ENCODE peak calls at places on chromosomes 7 and 10, in eight cellular contexts. H is CD8-positive, alpha-beta T cell; T is HepG2; M is fibroblast of lung; G is breast epithelium; D is SJSA1; E is HCT116; F is IMR-90. I is an unnamed sample. For H3K4me1, the result is how much of the 10 kb centered on the place peaks cover.

GRCh38 chr10:100730739-100731602 is 14.4 kb upstream of the PAX2 start:
- DNase-seq in H (peak), T (peak), M (no peak), G (no peak), D (no peak), E (no peak), F (peak), I (no peak)

GRCh38 chr10:13743101-13743693 is 156.4 kb downstream of the PRPF18 start:
- DNase-seq in H (no peak), T (no peak), M (peak), G (no peak), D (no peak), E (no peak), F (peak), I (no peak)

GRCh38 chr10:4347397-4347796 is 478.6 kb upstream of the AKR1E2 start:
- DNase-seq in H (no peak), T (no peak), M (no peak), G (no peak), D (no peak), E (no peak), F (no peak), I (no peak)

GRCh38 chr7:20229652-20230500 is 12.7 kb upstream of the MACC1 start:
- DNase-seq in H (no peak), T (no peak), M (peak), G (no peak), D (no peak), E (no peak), F (peak), I (no peak)

GRCh38 chr7:108246227-108246837 is 116.2 kb upstream of the LAMB4 start:
- DNase-seq in H (no peak), T (peak), M (peak), G (no peak), D (peak), E (peak), F (peak), I (no peak)

GRCh38 chr10:3757250-3757637 is 27.8 kb downstream of the KLF6 start:
- DNase-seq in H (peak), T (no peak), M (no peak), G (no peak), D (no peak), E (no peak), F (no peak), I (no peak)

GRCh38 chr10:131817866-131818509 is 82.8 kb upstream of the PPP2R2D start:
- DNase-seq in H (peak), T (no peak), M (no peak), G (no peak), D (peak), E (no peak), F (no peak), I (no peak)

GRCh38 chr10:38027992-38028391 is 17.5 kb downstream of the ZNF33A start:
- DNase-seq in H (no peak), T (no peak), M (peak), G (no peak), D (no peak), E (peak), F (peak), I (no peak)

GRCh38 chr7:152137476-152138025 is 112.1 kb downstream of the GALNT11 start:
- DNase-seq in H (no peak), T (no peak), M (no peak), G (no peak), D (no peak), E (no peak), F (peak), I (no peak)

GRCh38 chr10:58267713-58268453 is at the start of gene IPMK:
- DNase-seq in H (peak), T (peak), M (peak), G (peak), D (peak), E (peak), F (peak), I (peak)

GRCh38 chr7:13988011-13988410 is 1.5 kb downstream of the ETV1 start:
- DNase-seq in H (no peak), T (no peak), M (peak), G (no peak), D (no peak), E (no peak), F (peak), I (no peak)

GRCh38 chr7:44735403-44736165 is 13.1 kb upstream of the ZMIZ2 start:
- DNase-seq in H (peak), T (peak), M (peak), G (no peak), D (peak), E (peak), F (peak), I (no peak)

GRCh38 chr7:77738871-77739270 is 42.6 kb downstream of the RSBN1L start:
- DNase-seq in H (no peak), T (no peak), M (peak), G (no peak), D (peak), E (no peak), F (peak), I (no peak)

GRCh38 chr10:79314761-79315601 is 32.3 kb upstream of the PPIF start:
- DNase-seq in H (no peak), T (no peak), M (no peak), G (peak), D (no peak), E (no peak), F (no peak), I (no peak)

GRCh38 chr7:1197997-1198632 is 34.6 kb upstream of the UNCX start:
- DNase-seq in H (no peak), T (no peak), M (peak), G (no peak), D (no peak), E (no peak), F (peak), I (no peak)

GRCh38 chr7:4797858-4798705 is 22.7 kb downstream of the AP5Z1 start:
- DNase-seq in H (peak), T (peak), M (peak), G (no peak), D (no peak), E (peak), F (peak), I (peak)

GRCh38 chr7:114976666-114977065 is 54.8 kb downstream of the MDFIC start:
- DNase-seq in H (no peak), T (no peak), M (peak), G (no peak), D (no peak), E (no peak), F (peak), I (no peak)

GRCh38 chr10:30527623-30528426 is 93.8 kb downstream of the MAP3K8 start:
- DNase-seq in H (peak), T (peak), M (no peak), G (no peak), D (no peak), E (no peak), F (no peak), I (no peak)

GRCh38 chr10:119285495-119286267 is 78.3 kb downstream of the GRK5 start:
- DNase-seq in H (no peak), T (no peak), M (no peak), G (no peak), D (no peak), E (no peak), F (no peak), I (no peak)

GRCh38 chr7:135510603-135511183 is 791 bp upstream of the CNOT4 start:
- DNase-seq in H (no peak), T (peak), M (peak), G (no peak), D (no peak), E (no peak), F (peak), I (no peak)

GRCh38 chr10:44902838-44903545 is 8.1 kb upstream of the TMEM72 start:
- DNase-seq in H (no peak), T (no peak), M (no peak), G (no peak), D (no peak), E (no peak), F (no peak), I (no peak)

GRCh38 chr10:83373659-83374058 is 765.6 kb upstream of the GHITM start:
- DNase-seq in H (no peak), T (no peak), M (no peak), G (no peak), D (no peak), E (no peak), F (no peak), I (no peak)

GRCh38 chr10:131947631-131948347 is 33.9 kb downstream of the BNIP3 start:
- DNase-seq in H (no peak), T (no peak), M (peak), G (peak), D (peak), E (no peak), F (peak), I (no peak)

GRCh38 chr7:138663741-138664710 is 37.1 kb downstream of the SVOPL start:
- DNase-seq in H (no peak), T (no peak), M (peak), G (no peak), D (no peak), E (no peak), F (no peak), I (no peak)

GRCh38 chr10:25831138-25831537 is 102.9 kb upstream of the MYO3A start:
- DNase-seq in H (no peak), T (no peak), M (no peak), G (no peak), D (no peak), E (no peak), F (no peak), I (no peak)

GRCh38 chr10:119370972-119371703 is 163.8 kb downstream of the GRK5 start:
- DNase-seq in H (no peak), T (no peak), M (peak), G (peak), D (peak), E (no peak), F (peak), I (no peak)

GRCh38 chr10:43648392-43649148 is at the start of gene ZNF32:
- DNase-seq in H (peak), T (peak), M (peak), G (peak), D (peak), E (peak), F (peak), I (peak)

GRCh38 chr10:128543186-128543585 is 417.0 kb upstream of the MKI67 start:
- DNase-seq in H (no peak), T (no peak), M (no peak), G (no peak), D (no peak), E (no peak), F (no peak), I (no peak)

GRCh38 chr7:22962775-22963358 is 51.1 kb downstream of the HYCC1 start:
- DNase-seq in H (no peak), T (no peak), M (no peak), G (no peak), D (no peak), E (no peak), F (peak), I (no peak)

GRCh38 chr10:91590142-91590903 is 42.5 kb downstream of the PPP1R3C start:
- DNase-seq in H (no peak), T (no peak), M (peak), G (no peak), D (peak), E (no peak), F (peak), I (no peak)

GRCh38 chr10:75765705-75766104 is 334.3 kb downstream of the LRMDA start:
- DNase-seq in H (no peak), T (no peak), M (no peak), G (no peak), D (no peak), E (no peak), F (no peak), I (no peak)

GRCh38 chr10:17605936-17606335 is 11.2 kb downstream of the HACD1 start:
- DNase-seq in H (no peak), T (no peak), M (no peak), G (no peak), D (no peak), E (no peak), F (no peak), I (no peak)

GRCh38 chr7:116138202-116138801 is 72.0 kb upstream of the TES start:
- DNase-seq in H (no peak), T (peak), M (peak), G (no peak), D (no peak), E (peak), F (peak), I (no peak)

GRCh38 chr10:43197834-43198681 is 59.8 kb downstream of the CSGALNACT2 start:
- DNase-seq in H (peak), T (peak), M (no peak), G (no peak), D (no peak), E (no peak), F (no peak), I (no peak)

GRCh38 chr10:110005716-110006115 is 2.1 kb upstream of the ADD3 start:
- DNase-seq in H (no peak), T (peak), M (peak), G (no peak), D (peak), E (no peak), F (peak), I (no peak)
- H3K27ac ChIP-seq in H (no peak), T (peak), M (peak), G (peak), D (peak), E (no peak), F (peak), I (no peak)

GRCh38 chr10:16141499-16141898 is 281.2 kb upstream of the MINDY3 start:
- DNase-seq in H (no peak), T (no peak), M (no peak), G (no peak), D (no peak), E (no peak), F (no peak), I (no peak)
- H3K4me1 ChIP-seq in H (under half), T (under half), M (under half), G (under half), D (under half), E (under half), F (under half), I (under half)

DNA sequence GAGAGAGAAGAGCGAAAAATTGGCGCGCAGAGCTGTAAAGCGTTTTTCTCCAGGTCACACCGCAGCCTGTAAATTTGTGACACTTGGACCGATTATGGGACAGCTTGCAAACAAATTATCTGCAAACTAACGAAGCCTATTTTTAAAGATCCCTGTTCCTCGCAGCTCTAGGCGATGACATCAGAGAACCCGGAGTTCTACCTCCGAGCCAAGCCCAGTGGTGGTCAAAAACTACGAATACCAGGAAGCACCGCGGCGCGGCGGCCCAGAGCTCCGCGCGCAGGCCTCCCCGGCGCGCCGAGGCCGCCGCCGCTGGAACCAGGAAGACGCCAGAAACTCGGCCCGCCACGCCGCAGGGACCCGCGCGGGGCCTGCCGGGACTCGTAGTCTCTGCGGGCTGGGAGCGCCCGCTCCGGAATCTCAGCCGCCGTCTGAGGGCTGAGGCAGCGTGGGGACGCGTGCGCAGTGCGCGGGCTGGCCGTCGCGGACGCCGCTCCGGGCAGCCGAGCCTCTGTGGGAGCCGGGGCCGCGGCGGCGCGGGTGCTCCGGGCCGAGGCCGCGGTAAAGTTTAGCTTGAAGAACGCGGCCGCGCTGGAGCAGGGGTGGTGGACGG is at the start of gene PLEKHA1:
- DNase-seq in H (peak), T (peak), M (peak), G (peak), D (peak), E (peak), F (peak), I (peak)
- H3K27ac ChIP-seq in H (peak), T (peak), M (peak), G (peak), D (peak), E (peak), F (peak), I (peak)

GRCh38 chr7:106072715-106073091 is 39.4 kb downstream of the SYPL1 start:
- DNase-seq in H (no peak), T (no peak), M (no peak), G (no peak), D (no peak), E (no peak), F (no peak), I (no peak)

GRCh38 chr7:106074257-106074656 is 37.9 kb downstream of the SYPL1 start:
- DNase-seq in H (no peak), T (no peak), M (no peak), G (no peak), D (no peak), E (no peak), F (no peak), I (no peak)

GRCh38 chr7:106071356-106071998 is 40.6 kb downstream of the SYPL1 start:
- DNase-seq in H (peak), T (no peak), M (no peak), G (peak), D (no peak), E (no peak), F (no peak), I (peak)

GRCh38 chr7:106071999-106072714 is 40.0 kb downstream of the SYPL1 start:
- DNase-seq in H (no peak), T (peak), M (no peak), G (no peak), D (no peak), E (no peak), F (no peak), I (no peak)

DNA sequence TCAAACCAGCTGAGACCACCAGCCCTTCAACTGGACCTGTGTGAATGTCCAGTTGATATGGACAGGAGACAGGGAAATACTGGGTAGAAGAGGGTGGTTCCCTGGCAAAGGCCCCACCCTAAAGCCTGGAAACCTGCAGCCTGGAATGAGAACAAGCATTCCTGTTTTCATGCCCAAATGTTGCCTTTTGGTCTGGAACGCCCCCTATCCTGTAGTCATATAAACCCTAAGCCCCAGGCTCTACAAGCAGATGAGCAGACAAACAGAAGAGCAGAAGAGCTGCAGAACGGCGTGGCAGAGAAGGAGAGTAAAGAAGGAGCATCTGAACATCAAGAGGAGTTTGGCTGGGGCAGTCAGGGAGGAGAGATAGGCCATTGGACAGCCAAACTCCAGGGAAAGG is 38.4 kb downstream of the SYPL1 start:
- DNase-seq in H (no peak), T (no peak), M (no peak), G (no peak), D (no peak), E (no peak), F (no peak), I (no peak)
- H3K4me1 ChIP-seq in H (under half), T (half or more), M (under half), G (under half), D (under half), E (under half), F (under half), I (under half)

GRCh38 chr7:71705901-71706300 is 574.0 kb downstream of the GALNT17 start:
- DNase-seq in H (no peak), T (no peak), M (no peak), G (no peak), D (no peak), E (no peak), F (no peak), I (no peak)
- H3K27ac ChIP-seq in H (no peak), T (no peak), M (no peak), G (no peak), D (no peak), E (no peak), F (no peak), I (no peak)

GRCh38 chr7:26306770-26307169 is 15.1 kb downstream of the SNX10 start:
- DNase-seq in H (no peak), T (no peak), M (no peak), G (no peak), D (no peak), E (no peak), F (no peak), I (no peak)

GRCh38 chr7:26307226-26307625 is 15.6 kb downstream of the SNX10 start:
- DNase-seq in H (no peak), T (no peak), M (peak), G (no peak), D (no peak), E (no peak), F (peak), I (no peak)

GRCh38 chr7:26305869-26306665 is 14.4 kb downstream of the SNX10 start:
- DNase-seq in H (no peak), T (no peak), M (no peak), G (no peak), D (no peak), E (no peak), F (no peak), I (no peak)

GRCh38 chr7:26308551-26308950 is 16.9 kb downstream of the SNX10 start:
- DNase-seq in H (no peak), T (no peak), M (no peak), G (no peak), D (no peak), E (no peak), F (no peak), I (no peak)

DNA sequence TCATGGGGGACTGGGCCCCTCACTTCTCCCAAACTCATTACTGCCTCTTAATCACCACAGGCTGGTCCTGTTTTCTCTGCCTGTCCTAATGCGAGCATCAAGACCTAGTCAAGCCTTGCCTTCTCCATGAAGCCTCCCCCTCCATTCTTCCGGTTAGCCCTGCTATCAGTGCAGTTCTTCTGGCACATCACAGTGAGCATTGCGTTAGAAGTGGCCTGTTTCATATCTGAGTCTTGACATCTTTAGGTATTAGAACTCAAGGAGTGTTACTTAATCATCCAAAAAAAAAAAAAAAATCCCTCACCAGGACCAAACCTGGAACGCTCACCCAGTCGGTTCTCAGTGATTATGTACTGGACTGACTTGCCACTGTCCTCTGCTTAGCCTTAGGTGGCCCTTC is 17.4 kb downstream of the SNX10 start:
- DNase-seq in H (no peak), T (no peak), M (no peak), G (no peak), D (no peak), E (no peak), F (no peak), I (no peak)
- H3K4me1 ChIP-seq in H (under half), T (under half), M (under half), G (under half), D (under half), E (under half), F (under half), I (under half)

GRCh38 chr10:114364726-114365125 is 39.6 kb downstream of the AFAP1L2 start:
- DNase-seq in H (no peak), T (no peak), M (no peak), G (no peak), D (no peak), E (no peak), F (no peak), I (no peak)

GRCh38 chr10:114367676-114368391 is 36.5 kb downstream of the AFAP1L2 start:
- DNase-seq in H (no peak), T (no peak), M (peak), G (no peak), D (no peak), E (no peak), F (no peak), I (no peak)

GRCh38 chr10:114363745-114364460 is 40.4 kb downstream of the AFAP1L2 start:
- DNase-seq in H (no peak), T (no peak), M (peak), G (no peak), D (no peak), E (no peak), F (no peak), I (no peak)

GRCh38 chr10:114370199-114370598 is 34.1 kb downstream of the AFAP1L2 start:
- DNase-seq in H (no peak), T (no peak), M (no peak), G (no peak), D (no peak), E (no peak), F (no peak), I (no peak)

DNA sequence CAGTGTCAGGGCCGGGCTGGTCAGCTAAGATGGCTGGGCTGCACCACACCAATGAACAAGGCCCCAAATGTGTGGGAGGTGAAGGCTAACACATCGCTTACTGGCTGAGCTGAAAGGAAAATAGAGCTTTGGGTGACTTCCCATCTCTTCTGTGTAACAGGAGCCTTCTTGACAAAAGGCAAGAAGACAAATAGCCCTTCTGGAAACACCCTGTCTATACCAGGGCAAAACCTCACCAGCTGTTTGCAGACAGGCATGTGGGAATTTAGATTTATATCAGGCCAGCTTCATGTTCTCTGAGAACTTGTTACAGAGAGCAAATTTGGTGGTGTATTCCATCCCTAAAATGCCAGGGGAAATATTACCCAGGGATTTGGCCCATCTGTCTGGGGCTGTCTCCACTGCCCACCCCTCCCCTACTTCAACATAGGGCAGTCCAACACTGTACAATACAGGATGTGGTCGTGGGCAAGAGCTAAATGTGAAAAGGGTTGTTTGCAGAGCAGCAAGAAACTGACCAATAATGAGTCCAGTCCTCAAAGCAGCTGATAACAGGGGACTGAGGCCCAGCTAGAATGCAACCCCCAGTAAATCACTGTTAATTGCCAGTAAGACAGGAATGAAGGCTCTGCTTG is 37.1 kb downstream of the AFAP1L2 start:
- DNase-seq in H (no peak), T (no peak), M (peak), G (no peak), D (no peak), E (no peak), F (no peak), I (no peak)
- H3K27ac ChIP-seq in H (no peak), T (no peak), M (no peak), G (peak), D (no peak), E (no peak), F (no peak), I (no peak)